ENCODE peak calls at places on chromosomes 6 and 20, in four cellular contexts. One of them, this sample, is unnamed.
A peak's percentile ranks its signal among the peaks of the same experiment; 100 is the strongest.

GRCh38 chr6:36720251-36721141 is 22.9 kb downstream of the RAB44 start:
- DNase-seq in A549: no peak
- DNase-seq in GM12878: no peak
- DNase-seq in IMR-90: no peak
- DNase-seq in this sample: no peak

GRCh38 chr6:136886110-136886509 is 36.0 kb upstream of the SLC35D3 start:
- DNase-seq in A549: peak; percentile 1
- DNase-seq in GM12878: no peak
- DNase-seq in IMR-90: peak; percentile 44
- DNase-seq in this sample: peak; percentile 20

GRCh38 chr6:10733151-10733715 is 10.4 kb downstream of the TMEM14C start:
- DNase-seq in A549: no peak
- DNase-seq in GM12878: no peak
- DNase-seq in IMR-90: no peak
- DNase-seq in this sample: no peak

GRCh38 chr6:42845327-42845694 is 34.1 kb upstream of the RPL7L1 start:
- DNase-seq in A549: no peak
- DNase-seq in GM12878: no peak
- DNase-seq in IMR-90: no peak
- DNase-seq in this sample: no peak

GRCh38 chr6:7112741-7113313 is 5.1 kb downstream of the RREB1 start:
- DNase-seq in A549: no peak
- DNase-seq in GM12878: peak; percentile 41
- DNase-seq in IMR-90: no peak
- DNase-seq in this sample: peak; percentile 52

GRCh38 chr6:133814797-133815196 is 74.1 kb upstream of the TCF21 start:
- DNase-seq in A549: no peak
- DNase-seq in GM12878: no peak
- DNase-seq in IMR-90: peak; percentile 71
- DNase-seq in this sample: no peak

GRCh38 chr6:68572525-68572924 is 62.6 kb upstream of the ADGRB3 start:
- DNase-seq in A549: no peak
- DNase-seq in GM12878: peak; percentile 3
- DNase-seq in IMR-90: no peak
- DNase-seq in this sample: peak; percentile 70

GRCh38 chr20:63560333-63560805 is 6.4 kb downstream of the FNDC11 start:
- DNase-seq in A549: no peak
- DNase-seq in GM12878: no peak
- DNase-seq in IMR-90: no peak
- DNase-seq in this sample: no peak

GRCh38 chr6:142342986-142343385 is 41.2 kb downstream of the ADGRG6 start:
- DNase-seq in A549: no peak
- DNase-seq in GM12878: no peak
- DNase-seq in IMR-90: no peak
- DNase-seq in this sample: no peak

GRCh38 chr6:129853996-129854711 is 7.0 kb downstream of the TMEM244 start:
- DNase-seq in A549: no peak
- DNase-seq in GM12878: no peak
- DNase-seq in IMR-90: peak; percentile 87
- DNase-seq in this sample: peak; percentile 46

GRCh38 chr6:166257911-166258318 is 50.3 kb downstream of the PRR18 start:
- DNase-seq in A549: no peak
- DNase-seq in GM12878: no peak
- DNase-seq in IMR-90: no peak
- DNase-seq in this sample: no peak

GRCh38 chr6:41581381-41581991 is 35.3 kb downstream of the FOXP4 start:
- DNase-seq in A549: peak; percentile 82
- DNase-seq in GM12878: no peak
- DNase-seq in IMR-90: peak; percentile 89
- DNase-seq in this sample: no peak

GRCh38 chr6:16802071-16802470 is 40.8 kb upstream of the ATXN1 start:
- DNase-seq in A549: no peak
- DNase-seq in GM12878: no peak
- DNase-seq in IMR-90: peak; percentile 48
- DNase-seq in this sample: no peak

GRCh38 chr6:154056536-154056935 is 17.5 kb downstream of the OPRM1 start:
- DNase-seq in A549: no peak
- DNase-seq in GM12878: no peak
- DNase-seq in IMR-90: no peak
- DNase-seq in this sample: no peak

GRCh38 chr6:4352731-4353130 is 217.4 kb upstream of the ECI2 start:
- DNase-seq in A549: no peak
- DNase-seq in GM12878: no peak
- DNase-seq in IMR-90: peak; percentile 34
- DNase-seq in this sample: no peak

GRCh38 chr6:106069478-106069877 is 16.7 kb upstream of the PRDM1 start:
- DNase-seq in A549: no peak
- DNase-seq in GM12878: no peak
- DNase-seq in IMR-90: peak; percentile 92
- DNase-seq in this sample: peak; percentile 23

DNA sequence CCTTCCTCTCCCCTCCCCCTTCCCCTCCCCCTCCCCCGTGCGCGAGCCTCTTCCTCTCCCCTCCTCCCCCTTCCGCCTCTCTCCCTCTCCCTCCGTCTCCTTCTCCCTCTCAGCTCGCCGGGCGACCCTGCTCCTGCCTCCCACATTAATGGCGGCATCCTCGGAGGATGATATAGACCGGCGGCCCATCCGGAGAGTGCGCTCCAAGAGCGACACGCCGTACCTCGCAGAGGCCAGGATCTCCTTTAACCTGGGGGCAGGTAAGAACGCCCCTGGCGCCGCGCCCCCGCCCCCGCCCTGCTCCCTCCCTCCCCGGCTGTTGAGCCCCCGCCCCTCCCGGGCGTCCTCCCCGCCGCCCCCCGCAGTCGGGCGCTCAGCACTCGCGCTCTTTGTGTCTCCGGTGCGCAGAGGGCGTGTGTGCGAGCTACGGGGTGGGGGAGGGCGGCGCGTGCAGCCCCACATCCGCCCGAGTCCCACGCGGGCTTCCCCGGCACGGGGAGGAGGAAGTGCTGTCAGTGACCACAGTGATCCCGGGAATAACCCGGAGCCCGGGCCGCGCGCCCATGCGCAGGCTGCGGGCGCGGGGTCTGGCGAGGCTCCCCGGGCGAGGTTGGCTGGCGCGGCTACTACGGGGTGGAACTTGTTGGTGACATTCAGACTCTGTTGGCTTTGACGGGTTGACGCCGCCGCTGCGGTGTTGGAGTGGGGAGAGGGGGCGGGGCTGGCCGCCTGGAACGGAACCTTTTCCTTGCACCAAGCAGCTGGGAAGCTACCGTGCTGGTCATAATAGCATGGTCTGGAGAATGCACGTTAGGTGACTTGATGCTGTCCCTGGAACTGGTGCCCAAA is 33.2 kb downstream of the PHACTR1 start:
- DNase-seq in A549: no peak
- DNase-seq in GM12878: no peak
- DNase-seq in IMR-90: no peak
- DNase-seq in this sample: no peak
- TF ChIP-seq ELK1 in A549: no peak
- TF ChIP-seq ELK1 in GM12878: no peak
- TF ChIP-seq ELK1 in IMR-90: no peak
- TF ChIP-seq ELK1 in this sample: no peak

DNA sequence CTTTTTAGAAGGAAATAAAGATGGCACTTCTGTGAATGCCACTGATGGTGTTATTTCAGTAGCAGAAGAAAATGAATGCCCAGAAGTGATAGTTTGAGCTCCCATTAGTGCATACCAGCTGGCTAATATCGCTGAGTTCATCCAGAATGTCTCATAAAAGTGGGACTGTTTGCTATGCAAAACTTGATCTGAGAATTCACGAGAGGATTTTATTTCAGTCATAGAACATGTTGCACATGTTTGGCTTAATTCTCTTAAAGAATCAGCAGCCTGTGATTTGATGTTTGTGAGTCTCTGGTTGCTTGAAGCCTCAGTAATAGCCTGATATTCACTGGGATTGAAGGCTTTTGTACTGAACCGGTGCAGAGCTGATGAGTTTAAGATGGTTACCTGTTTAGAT is 955.4 kb downstream of the PHF3 start:
- DNase-seq in A549: no peak
- DNase-seq in GM12878: no peak
- DNase-seq in IMR-90: no peak
- DNase-seq in this sample: no peak
- H3K27ac ChIP-seq in A549: no peak overlapping the region
- H3K27ac ChIP-seq in GM12878: no peak overlapping the region
- H3K27ac ChIP-seq in IMR-90: no peak overlapping the region
- H3K27ac ChIP-seq in this sample: no peak overlapping the region

DNA sequence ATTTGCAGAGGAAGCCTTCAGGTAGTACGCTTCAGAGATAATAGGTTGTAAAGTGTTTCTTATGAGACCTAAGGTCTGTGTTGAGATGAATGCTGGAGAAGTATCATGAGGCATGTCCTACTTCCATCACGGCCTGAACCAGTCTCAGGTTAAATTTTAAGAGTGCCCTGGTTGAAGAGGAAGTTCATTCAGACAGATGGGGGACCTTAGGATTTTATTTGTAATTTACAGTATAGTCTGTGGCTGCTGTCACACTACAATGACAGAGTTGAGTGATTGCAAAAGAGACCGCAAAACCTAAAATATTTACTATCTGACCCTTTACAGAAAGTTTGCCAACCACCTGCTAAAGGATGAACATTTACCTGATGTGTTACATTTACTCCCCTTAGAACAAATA is 70.9 kb downstream of the UST start:
- DNase-seq in A549: no peak
- DNase-seq in GM12878: no peak
- DNase-seq in IMR-90: no peak
- DNase-seq in this sample: no peak
- TF ChIP-seq ELK1 in A549: no peak
- TF ChIP-seq ELK1 in GM12878: no peak
- TF ChIP-seq ELK1 in IMR-90: no peak
- TF ChIP-seq ELK1 in this sample: no peak

DNA sequence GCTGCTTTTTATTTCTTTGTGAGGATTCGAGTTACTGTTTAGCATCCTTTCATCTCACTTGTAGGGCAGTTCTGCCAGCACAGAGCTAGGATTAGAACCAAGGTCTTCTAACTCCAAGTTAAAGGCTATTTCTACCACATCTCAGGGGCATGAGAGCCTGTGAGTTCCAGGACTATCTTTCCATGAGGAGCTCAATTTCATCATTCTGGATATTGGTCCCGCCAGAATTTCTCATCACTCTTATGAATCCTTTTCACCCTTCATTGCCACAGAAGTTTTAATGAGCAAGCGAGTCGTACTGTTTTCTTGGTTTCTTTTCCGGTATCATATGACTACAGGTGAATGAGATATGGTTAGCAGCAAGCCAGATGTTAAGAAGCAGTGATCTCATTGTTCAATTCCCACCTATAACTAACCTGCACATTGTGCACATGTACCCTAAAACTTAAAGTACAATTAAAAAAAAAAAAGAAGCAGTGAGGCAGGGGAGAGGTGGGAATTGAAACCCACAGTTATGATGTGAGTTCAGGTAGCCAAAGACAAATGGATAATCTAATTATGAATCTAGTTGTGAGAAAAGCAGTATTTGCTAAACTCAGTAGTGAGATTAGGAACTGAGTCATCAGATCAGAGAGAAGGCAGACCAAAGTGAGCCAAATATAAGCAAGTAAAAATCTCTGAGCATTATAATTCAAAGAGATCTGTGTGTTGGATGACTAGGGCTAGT is 78.0 kb upstream of the ELOVL5 start:
- DNase-seq in A549: no peak
- DNase-seq in GM12878: peak; percentile 74
- DNase-seq in IMR-90: no peak
- DNase-seq in this sample: no peak
- H3K27ac ChIP-seq in A549: no peak overlapping the region
- H3K27ac ChIP-seq in GM12878: no peak overlapping the region
- H3K27ac ChIP-seq in IMR-90: no peak overlapping the region
- H3K27ac ChIP-seq in this sample: no peak overlapping the region

This sample was measured in K562.